ENCODE peak calls at places on chromosomes 12 and 14, in six cellular contexts. F is pancreas, Y is psoas muscle, K is tibial nerve, M is thyroid gland, N is stomach. E is an unnamed sample. For H3K36me3 and H3K9me3, the result is how much of the 10 kb centered on the place peaks cover.

GRCh38 chr12:130115646-130116045 is 46.6 kb upstream of the FZD10 start:
- DNase-seq in F (no peak), Y (no peak), K (no peak), M (no peak), N (no peak), E (no peak)

GRCh38 chr14:98791661-98792060 is 480.3 kb downstream of the BCL11B start:
- DNase-seq in F (no peak), Y (no peak), K (no peak), M (no peak), N (no peak), E (no peak)

GRCh38 chr12:104877107-104877705 is 80.9 kb downstream of the SLC41A2 start:
- DNase-seq in F (no peak), Y (peak), K (peak), M (peak), N (peak), E (peak)

GRCh38 chr14:69459122-69459521 is 25.4 kb upstream of the PLEKHD1 start:
- DNase-seq in F (no peak), Y (no peak), K (no peak), M (no peak), N (no peak), E (no peak)

GRCh38 chr14:106872619-106873446 is 1346.5 kb downstream of the TMEM121 start:
- DNase-seq in F (peak), Y (peak), K (peak), M (peak), N (peak), E (peak)

GRCh38 chr12:81712536-81712935 is 46.6 kb downstream of the PPFIA2 start:
- DNase-seq in F (no peak), Y (no peak), K (no peak), M (no peak), N (no peak), E (no peak)

GRCh38 chr12:118746176-118746575 is 235.2 kb upstream of the SRRM4 start:
- DNase-seq in F (no peak), Y (no peak), K (no peak), M (no peak), N (no peak), E (no peak)

GRCh38 chr14:95034806-95035205 is 122.5 kb downstream of the DICER1 start:
- DNase-seq in F (peak), Y (no peak), K (no peak), M (no peak), N (no peak), E (no peak)

GRCh38 chr14:105532735-105533141 is 6.4 kb downstream of the TMEM121 start:
- DNase-seq in F (peak), Y (no peak), K (no peak), M (no peak), N (no peak), E (no peak)

GRCh38 chr14:74514471-74514932 is 20.9 kb downstream of the ISCA2 start:
- DNase-seq in F (no peak), Y (peak), K (peak), M (peak), N (no peak), E (no peak)

GRCh38 chr12:104930388-104931326 is 27.4 kb downstream of the SLC41A2 start:
- DNase-seq in F (no peak), Y (no peak), K (no peak), M (no peak), N (no peak), E (no peak)

GRCh38 chr14:55347040-55347439 is 64.6 kb downstream of the ATG14 start:
- DNase-seq in F (no peak), Y (no peak), K (no peak), M (no peak), N (no peak), E (no peak)

GRCh38 chr14:21203470-21204166 is 47.8 kb upstream of the OR5AU1 start:
- DNase-seq in F (no peak), Y (no peak), K (no peak), M (no peak), N (no peak), E (no peak)

GRCh38 chr12:112160611-112161010 is 35.3 kb downstream of the TRAFD1 start:
- DNase-seq in F (no peak), Y (no peak), K (no peak), M (no peak), N (no peak), E (no peak)

GRCh38 chr12:71439613-71440392 is at the start of gene LGR5:
- DNase-seq in F (peak), Y (peak), K (no peak), M (peak), N (no peak), E (no peak)

GRCh38 chr14:79791055-79791732 is 420.1 kb downstream of the DIO2 start:
- DNase-seq in F (no peak), Y (no peak), K (no peak), M (no peak), N (no peak), E (no peak)

GRCh38 chr12:62758216-62758615 is 176.7 kb downstream of the PPM1H start:
- DNase-seq in F (no peak), Y (no peak), K (no peak), M (no peak), N (no peak), E (no peak)

GRCh38 chr14:90687680-90688079 is 128.6 kb downstream of the TTC7B start:
- DNase-seq in F (no peak), Y (no peak), K (no peak), M (no peak), N (no peak), E (no peak)

GRCh38 chr12:16008442-16008841 is 97.3 kb downstream of the DERA start:
- DNase-seq in F (no peak), Y (no peak), K (no peak), M (no peak), N (no peak), E (no peak)

GRCh38 chr14:58746701-58747100 is 108.9 kb downstream of the DACT1 start:
- DNase-seq in F (no peak), Y (no peak), K (no peak), M (no peak), N (no peak), E (no peak)

GRCh38 chr12:38720661-38721060 is 184.7 kb downstream of the CPNE8 start:
- DNase-seq in F (no peak), Y (no peak), K (no peak), M (no peak), N (no peak), E (no peak)

GRCh38 chr14:54117401-54117800 is 160.8 kb upstream of the BMP4 start:
- DNase-seq in F (no peak), Y (no peak), K (no peak), M (no peak), N (no peak), E (no peak)

GRCh38 chr14:89845346-89845745 is 109.2 kb downstream of the EFCAB11 start:
- DNase-seq in F (no peak), Y (no peak), K (no peak), M (no peak), N (no peak), E (no peak)

GRCh38 chr12:107670999-107671643 is 14.5 kb upstream of the PWP1 start:
- DNase-seq in F (no peak), Y (no peak), K (no peak), M (peak), N (peak), E (no peak)

GRCh38 chr14:56210570-56210969 is 92.4 kb downstream of the PELI2 start:
- DNase-seq in F (no peak), Y (no peak), K (no peak), M (no peak), N (no peak), E (no peak)

GRCh38 chr14:89417469-89418225 is 614 bp upstream of the FOXN3 start:
- DNase-seq in F (peak), Y (peak), K (peak), M (peak), N (peak), E (peak)

GRCh38 chr14:20557212-20557542 is 3.7 kb downstream of the RNASE9 start:
- DNase-seq in F (no peak), Y (no peak), K (no peak), M (no peak), N (no peak), E (no peak)

GRCh38 chr14:71206766-71207371 is 299.6 kb downstream of the PCNX1 start:
- DNase-seq in F (no peak), Y (no peak), K (no peak), M (no peak), N (peak), E (no peak)

GRCh38 chr12:64733857-64734256 is 25.3 kb downstream of the GNS start:
- DNase-seq in F (no peak), Y (peak), K (no peak), M (peak), N (no peak), E (no peak)

GRCh38 chr12:18383203-18383602 is 121.9 kb downstream of the PIK3C2G start:
- DNase-seq in F (no peak), Y (no peak), K (no peak), M (no peak), N (no peak), E (no peak)

GRCh38 chr14:30375280-30375892 is 183.6 kb upstream of the G2E3 start:
- DNase-seq in F (peak), Y (peak), K (peak), M (peak), N (peak), E (peak)

DNA sequence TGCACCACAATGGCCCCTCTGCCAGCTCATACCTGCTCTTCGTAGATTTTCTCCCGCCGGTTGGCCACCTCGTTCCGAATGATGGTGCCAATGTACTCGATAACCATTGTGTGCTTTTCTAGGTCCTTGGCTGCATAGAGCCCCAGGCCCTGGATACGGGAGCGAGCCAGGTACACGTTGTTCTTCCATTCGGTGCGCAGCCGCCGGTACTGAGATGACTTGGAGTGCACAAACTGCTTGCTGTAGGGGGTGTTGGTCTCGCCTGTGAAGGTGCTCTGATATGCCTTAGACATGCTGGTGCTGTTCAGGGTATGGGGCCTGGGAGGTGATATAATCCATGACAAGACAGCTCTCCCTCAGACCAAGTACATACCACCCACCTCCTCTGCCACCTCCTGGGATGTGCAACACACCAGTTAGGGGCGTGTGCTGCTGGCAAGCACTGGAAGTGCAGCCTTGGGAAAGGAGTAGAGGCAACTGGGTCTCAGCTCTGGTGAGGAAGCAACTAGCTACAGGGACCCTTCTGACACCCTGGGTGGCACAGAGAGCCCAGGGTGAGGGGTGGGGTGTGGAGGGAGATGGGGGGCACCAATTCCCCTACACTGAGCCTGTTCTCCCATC is 4.1 kb upstream of the PRKAG1 start:
- DNase-seq in F (no peak), Y (no peak), K (no peak), M (no peak), N (no peak), E (no peak)
- H3K36me3 ChIP-seq in F (under half), Y (half or more), K (under half), M (half or more), N (half or more), E (under half)

DNA sequence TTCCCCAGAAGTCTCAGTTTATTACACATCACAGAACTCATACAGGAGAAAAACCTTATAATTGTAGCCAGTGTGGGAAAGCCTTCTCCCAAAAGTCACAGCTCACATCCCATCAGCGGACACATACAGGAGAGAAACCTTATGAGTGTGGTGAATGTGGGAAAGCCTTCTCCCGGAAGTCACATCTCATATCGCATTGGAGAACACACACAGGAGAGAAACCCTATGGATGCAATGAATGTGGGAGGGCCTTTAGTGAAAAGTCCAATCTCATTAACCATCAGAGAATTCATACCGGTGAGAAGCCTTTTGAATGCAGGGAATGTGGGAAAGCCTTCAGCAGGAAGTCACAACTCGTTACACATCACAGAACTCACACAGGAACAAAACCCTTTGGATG is 20.1 kb downstream of the ZNF84 start:
- DNase-seq in F (no peak), Y (no peak), K (no peak), M (no peak), N (no peak), E (no peak)
- H3K9me3 ChIP-seq in F (half or more), Y (half or more), K (under half), M (under half), N (half or more), E (half or more)

GRCh38 chr12:56017181-56017580 is 3.7 kb upstream of the IKZF4 start:
- DNase-seq in F (no peak), Y (no peak), K (no peak), M (no peak), N (no peak), E (no peak)

GRCh38 chr12:56021882-56022497 is 1.1 kb downstream of the IKZF4 start:
- DNase-seq in F (no peak), Y (no peak), K (no peak), M (no peak), N (no peak), E (no peak)

GRCh38 chr12:56020437-56021189 is at the start of gene IKZF4:
- DNase-seq in F (no peak), Y (peak), K (no peak), M (peak), N (no peak), E (no peak)
- H3K4me3 ChIP-seq in F (no peak), Y (peak), K (peak), M (no peak), N (peak), E (peak)

DNA sequence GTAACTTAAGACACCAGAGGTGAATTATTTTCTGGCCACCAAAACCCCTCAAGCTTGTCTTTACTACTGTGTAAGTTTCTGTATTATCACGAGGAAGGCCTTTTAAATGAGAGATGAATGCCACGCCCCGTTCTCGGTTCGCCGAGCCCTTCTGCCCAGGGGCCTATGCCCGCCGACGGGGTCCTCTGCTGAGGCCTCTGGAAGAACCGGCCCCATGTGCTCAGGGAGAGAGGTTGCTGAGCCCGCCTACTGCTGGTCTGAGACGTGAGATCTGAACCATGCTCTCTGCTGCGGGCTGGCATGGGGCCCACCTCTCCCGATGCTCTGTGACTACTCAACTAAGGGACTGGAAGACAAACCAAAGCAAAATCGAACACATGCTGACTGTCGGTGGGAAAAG is 21.0 kb downstream of the AMN start:
- DNase-seq in F (peak), Y (no peak), K (no peak), M (no peak), N (no peak), E (no peak)
- H3K36me3 ChIP-seq in F (under half), Y (half or more), K (under half), M (under half), N (half or more), E (under half)

GRCh38 chr12:124474709-124475108 is 92.7 kb downstream of the NCOR2 start:
- DNase-seq in F (peak), Y (peak), K (no peak), M (no peak), N (no peak), E (no peak)
- H3K9me3 ChIP-seq in F (under half), Y (under half), K (under half), M (under half), N (under half), E (under half)

GRCh38 chr14:100303925-100304324 is 2.3 kb downstream of the SLC25A29 start:
- DNase-seq in F (no peak), Y (no peak), K (no peak), M (peak), N (no peak), E (no peak)
- H3K4me3 ChIP-seq in F (no peak), Y (no peak), K (no peak), M (no peak), N (peak), E (no peak)